ENCODE peak calls at places on chromosomes 3 and 15, in seven cellular contexts. One of them, this sample, is unnamed.

GRCh38 chr15:31487811-31488436 is 161.3 kb downstream of the KLF13 start:
- DNase-seq in psoas muscle: no peak
- DNase-seq in cardiac muscle cell: peak; percentile 15
- DNase-seq in tibial artery: no peak
- DNase-seq in adrenal gland: peak; percentile 50
- DNase-seq in HepG2: no peak
- DNase-seq in CD8-positive, alpha-beta T cell: no peak
- DNase-seq in this sample: no peak

GRCh38 chr3:125055913-125056705 is at the start of gene HEG1:
- DNase-seq in psoas muscle: peak; percentile 94
- DNase-seq in cardiac muscle cell: peak; percentile 94
- DNase-seq in tibial artery: peak; percentile 94
- DNase-seq in adrenal gland: peak; percentile 91
- DNase-seq in HepG2: peak; percentile 55
- DNase-seq in CD8-positive, alpha-beta T cell: peak; percentile 65
- DNase-seq in this sample: peak; percentile 86

GRCh38 chr15:58487724-58488120 is 55.9 kb downstream of the LIPC start:
- DNase-seq in psoas muscle: no peak
- DNase-seq in cardiac muscle cell: no peak
- DNase-seq in tibial artery: no peak
- DNase-seq in adrenal gland: no peak
- DNase-seq in HepG2: no peak
- DNase-seq in CD8-positive, alpha-beta T cell: no peak
- DNase-seq in this sample: no peak

GRCh38 chr3:63462732-63463131 is 184.6 kb downstream of the SYNPR start:
- DNase-seq in psoas muscle: no peak
- DNase-seq in cardiac muscle cell: no peak
- DNase-seq in tibial artery: no peak
- DNase-seq in adrenal gland: no peak
- DNase-seq in HepG2: no peak
- DNase-seq in CD8-positive, alpha-beta T cell: no peak
- DNase-seq in this sample: no peak

GRCh38 chr3:56955551-56956131 is 104.8 kb upstream of the SPATA12 start:
- DNase-seq in psoas muscle: no peak
- DNase-seq in cardiac muscle cell: no peak
- DNase-seq in tibial artery: no peak
- DNase-seq in adrenal gland: peak; percentile 66
- DNase-seq in HepG2: no peak
- DNase-seq in CD8-positive, alpha-beta T cell: no peak
- DNase-seq in this sample: no peak

GRCh38 chr3:125143982-125144652 is 68.4 kb downstream of the SLC12A8 start:
- DNase-seq in psoas muscle: no peak
- DNase-seq in cardiac muscle cell: peak; percentile 87
- DNase-seq in tibial artery: no peak
- DNase-seq in adrenal gland: no peak
- DNase-seq in HepG2: no peak
- DNase-seq in CD8-positive, alpha-beta T cell: no peak
- DNase-seq in this sample: no peak

GRCh38 chr3:143307613-143308183 is 188.1 kb downstream of the CHST2 start:
- DNase-seq in psoas muscle: no peak
- DNase-seq in cardiac muscle cell: peak; percentile 77
- DNase-seq in tibial artery: no peak
- DNase-seq in adrenal gland: peak; percentile 60
- DNase-seq in HepG2: no peak
- DNase-seq in CD8-positive, alpha-beta T cell: no peak
- DNase-seq in this sample: no peak

GRCh38 chr15:89656116-89656815 is 999 bp upstream of the KIF7 start:
- DNase-seq in psoas muscle: no peak
- DNase-seq in cardiac muscle cell: no peak
- DNase-seq in tibial artery: peak; percentile 3
- DNase-seq in adrenal gland: no peak
- DNase-seq in HepG2: no peak
- DNase-seq in CD8-positive, alpha-beta T cell: no peak
- DNase-seq in this sample: no peak

GRCh38 chr15:24146251-24146650 is 459.1 kb upstream of the NDN start:
- DNase-seq in psoas muscle: no peak
- DNase-seq in cardiac muscle cell: no peak
- DNase-seq in tibial artery: no peak
- DNase-seq in adrenal gland: no peak
- DNase-seq in HepG2: no peak
- DNase-seq in CD8-positive, alpha-beta T cell: no peak
- DNase-seq in this sample: no peak

GRCh38 chr3:113746955-113747718 is at the start of gene ATP6V1A:
- DNase-seq in psoas muscle: peak; percentile 82
- DNase-seq in cardiac muscle cell: no peak
- DNase-seq in tibial artery: peak; percentile 63
- DNase-seq in adrenal gland: peak; percentile 85
- DNase-seq in HepG2: peak; percentile 11
- DNase-seq in CD8-positive, alpha-beta T cell: peak; percentile 59
- DNase-seq in this sample: peak; percentile 70

DNA sequence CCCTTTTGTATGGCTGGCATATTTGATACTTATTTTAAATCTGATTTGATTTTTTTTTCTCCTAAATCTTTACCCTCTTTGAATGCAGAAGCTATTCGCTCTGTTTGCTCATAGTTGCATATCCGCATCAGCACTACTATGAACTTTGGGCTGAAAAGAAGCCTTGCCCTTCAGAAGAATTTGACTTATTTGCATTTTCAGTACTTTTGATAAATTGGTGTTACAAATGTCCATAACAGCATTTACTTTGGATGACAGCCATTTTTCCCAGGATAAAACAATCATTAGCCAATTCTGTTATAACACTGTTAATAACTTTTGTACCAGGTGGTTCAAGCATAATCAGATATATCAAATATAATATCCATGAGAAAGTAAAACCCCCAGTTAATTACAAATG is 129.5 kb downstream of the PLCL2 start:
- DNase-seq in psoas muscle: no peak
- DNase-seq in cardiac muscle cell: no peak
- DNase-seq in tibial artery: no peak
- DNase-seq in adrenal gland: no peak
- DNase-seq in HepG2: peak; percentile 4
- DNase-seq in CD8-positive, alpha-beta T cell: no peak
- DNase-seq in this sample: no peak
- H3K4me1 ChIP-seq in psoas muscle: peaks cover 27% of the 10 kb centered on the region
- H3K4me1 ChIP-seq in cardiac muscle cell: no peaks in the 10 kb centered on the region
- H3K4me1 ChIP-seq in tibial artery: no peaks in the 10 kb centered on the region
- H3K4me1 ChIP-seq in adrenal gland: no peaks in the 10 kb centered on the region
- H3K4me1 ChIP-seq in HepG2: peaks cover 12% of the 10 kb centered on the region
- H3K4me1 ChIP-seq in CD8-positive, alpha-beta T cell: no peaks in the 10 kb centered on the region
- H3K4me1 ChIP-seq in this sample: no peaks in the 10 kb centered on the region

GRCh38 chr15:22891426-22892210 is 53.2 kb downstream of the NIPA2 start:
- DNase-seq in psoas muscle: no peak
- DNase-seq in cardiac muscle cell: no peak
- DNase-seq in tibial artery: no peak
- DNase-seq in adrenal gland: no peak
- DNase-seq in HepG2: no peak
- DNase-seq in CD8-positive, alpha-beta T cell: no peak
- DNase-seq in this sample: no peak

GRCh38 chr15:22890296-22890695 is 51.8 kb downstream of the NIPA2 start:
- DNase-seq in psoas muscle: no peak
- DNase-seq in cardiac muscle cell: no peak
- DNase-seq in tibial artery: no peak
- DNase-seq in adrenal gland: no peak
- DNase-seq in HepG2: no peak
- DNase-seq in CD8-positive, alpha-beta T cell: no peak
- DNase-seq in this sample: no peak

GRCh38 chr15:22888120-22888859 is 49.8 kb downstream of the NIPA2 start:
- DNase-seq in psoas muscle: no peak
- DNase-seq in cardiac muscle cell: peak; percentile 94
- DNase-seq in tibial artery: no peak
- DNase-seq in adrenal gland: peak; percentile 76
- DNase-seq in HepG2: no peak
- DNase-seq in CD8-positive, alpha-beta T cell: no peak
- DNase-seq in this sample: no peak

GRCh38 chr15:22887157-22887951 is 48.9 kb downstream of the NIPA2 start:
- DNase-seq in psoas muscle: peak; percentile 88
- DNase-seq in cardiac muscle cell: peak; percentile 42
- DNase-seq in tibial artery: no peak
- DNase-seq in adrenal gland: peak; percentile 62
- DNase-seq in HepG2: no peak
- DNase-seq in CD8-positive, alpha-beta T cell: no peak
- DNase-seq in this sample: no peak

GRCh38 chr15:22889146-22889818 is 50.8 kb downstream of the NIPA2 start:
- DNase-seq in psoas muscle: no peak
- DNase-seq in cardiac muscle cell: no peak
- DNase-seq in tibial artery: no peak
- DNase-seq in adrenal gland: no peak
- DNase-seq in HepG2: no peak
- DNase-seq in CD8-positive, alpha-beta T cell: no peak
- DNase-seq in this sample: no peak
- H3K27ac ChIP-seq in psoas muscle: no peak overlapping the region
- H3K27ac ChIP-seq in cardiac muscle cell: no peak overlapping the region
- H3K27ac ChIP-seq in tibial artery: no peak overlapping the region
- H3K27ac ChIP-seq in adrenal gland: no peak overlapping the region
- H3K27ac ChIP-seq in HepG2: no peak overlapping the region
- H3K27ac ChIP-seq in CD8-positive, alpha-beta T cell: no peak overlapping the region
- H3K27ac ChIP-seq in this sample: no peak overlapping the region

DNA sequence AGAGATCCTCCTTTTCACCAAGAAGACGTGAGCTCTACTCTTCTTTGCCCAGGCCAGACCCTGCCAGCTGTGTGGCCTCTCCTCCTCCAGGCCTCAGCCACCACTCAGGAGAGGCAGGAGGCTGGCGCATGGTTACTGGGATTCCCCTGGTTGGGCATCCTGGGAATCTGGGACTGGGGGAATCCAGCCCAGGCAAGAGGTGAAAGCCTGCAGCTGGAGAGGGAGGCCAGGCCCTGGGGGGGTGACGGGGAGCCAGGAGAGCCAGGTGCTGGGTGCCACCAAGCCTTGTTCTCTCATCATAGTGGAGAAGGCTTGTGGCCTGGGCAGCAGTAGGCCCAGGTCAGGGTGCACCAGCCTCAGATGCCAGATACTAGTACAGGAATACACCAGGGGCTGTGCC is 6.2 kb downstream of the CCDC9B start:
- DNase-seq in psoas muscle: no peak
- DNase-seq in cardiac muscle cell: no peak
- DNase-seq in tibial artery: no peak
- DNase-seq in adrenal gland: no peak
- DNase-seq in HepG2: no peak
- DNase-seq in CD8-positive, alpha-beta T cell: no peak
- DNase-seq in this sample: no peak
- H3K4me1 ChIP-seq in psoas muscle: peaks cover 81% of the 10 kb centered on the region
- H3K4me1 ChIP-seq in cardiac muscle cell: peaks cover 56% of the 10 kb centered on the region
- H3K4me1 ChIP-seq in tibial artery: peaks cover 6% of the 10 kb centered on the region
- H3K4me1 ChIP-seq in adrenal gland: peaks cover 15% of the 10 kb centered on the region
- H3K4me1 ChIP-seq in HepG2: peaks cover 27% of the 10 kb centered on the region
- H3K4me1 ChIP-seq in CD8-positive, alpha-beta T cell: peaks cover 17% of the 10 kb centered on the region
- H3K4me1 ChIP-seq in this sample: peaks cover 23% of the 10 kb centered on the region

GRCh38 chr3:10528046-10528445 is 22.7 kb upstream of the ATP2B2 start:
- DNase-seq in psoas muscle: no peak
- DNase-seq in cardiac muscle cell: no peak
- DNase-seq in tibial artery: no peak
- DNase-seq in adrenal gland: peak; percentile 7
- DNase-seq in HepG2: no peak
- DNase-seq in CD8-positive, alpha-beta T cell: no peak
- DNase-seq in this sample: no peak
- H3K27ac ChIP-seq in psoas muscle: no peak overlapping the region
- H3K27ac ChIP-seq in cardiac muscle cell: no peak overlapping the region
- H3K27ac ChIP-seq in tibial artery: no peak overlapping the region
- H3K27ac ChIP-seq in adrenal gland: no peak overlapping the region
- H3K27ac ChIP-seq in HepG2: no peak overlapping the region
- H3K27ac ChIP-seq in CD8-positive, alpha-beta T cell: no peak overlapping the region
- H3K27ac ChIP-seq in this sample: no peak overlapping the region

GRCh38 chr15:45637552-45638033 is 2.8 kb downstream of the SQOR start:
- DNase-seq in psoas muscle: peak; percentile 77
- DNase-seq in cardiac muscle cell: peak; percentile 96
- DNase-seq in tibial artery: peak; percentile 59
- DNase-seq in adrenal gland: peak; percentile 81
- DNase-seq in HepG2: peak; percentile 80
- DNase-seq in CD8-positive, alpha-beta T cell: peak; percentile 37
- DNase-seq in this sample: peak; percentile 70
- H3K4me1 ChIP-seq in psoas muscle: peaks cover 61% of the 10 kb centered on the region
- H3K4me1 ChIP-seq in cardiac muscle cell: no peaks in the 10 kb centered on the region
- H3K4me1 ChIP-seq in tibial artery: peaks cover 5% of the 10 kb centered on the region
- H3K4me1 ChIP-seq in adrenal gland: peaks cover 31% of the 10 kb centered on the region
- H3K4me1 ChIP-seq in HepG2: peaks cover 57% of the 10 kb centered on the region
- H3K4me1 ChIP-seq in CD8-positive, alpha-beta T cell: peaks cover 34% of the 10 kb centered on the region
- H3K4me1 ChIP-seq in this sample: peaks cover 30% of the 10 kb centered on the region

DNA sequence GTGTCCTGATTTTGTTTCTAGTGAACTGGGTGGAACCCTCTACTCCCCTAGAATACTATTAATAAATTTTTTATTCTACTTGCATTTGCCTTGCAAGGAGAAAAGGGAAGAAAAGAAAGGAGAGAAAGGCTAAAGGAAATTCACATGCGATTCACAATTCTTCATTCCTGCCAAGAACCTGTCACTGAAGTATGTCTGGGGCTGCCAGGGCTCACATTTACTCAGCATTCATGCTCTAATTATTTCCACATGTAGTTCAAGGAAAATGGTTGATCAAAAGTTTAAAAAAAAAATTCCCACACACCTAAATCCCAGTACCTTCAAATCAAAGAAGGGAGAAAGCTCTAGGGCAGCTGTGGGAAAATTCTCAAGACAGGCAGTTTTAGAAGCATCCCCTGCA is 24.9 kb downstream of the FSTL1 start:
- DNase-seq in psoas muscle: no peak
- DNase-seq in cardiac muscle cell: peak; percentile 96
- DNase-seq in tibial artery: no peak
- DNase-seq in adrenal gland: peak; percentile 87
- DNase-seq in HepG2: no peak
- DNase-seq in CD8-positive, alpha-beta T cell: no peak
- DNase-seq in this sample: no peak
- H3K27ac ChIP-seq in psoas muscle: no peak overlapping the region
- H3K27ac ChIP-seq in cardiac muscle cell: peak overlapping the region; percentile 50
- H3K27ac ChIP-seq in tibial artery: peak overlapping the region; percentile 95
- H3K27ac ChIP-seq in adrenal gland: peak overlapping the region; percentile 77
- H3K27ac ChIP-seq in HepG2: no peak overlapping the region
- H3K27ac ChIP-seq in CD8-positive, alpha-beta T cell: no peak overlapping the region
- H3K27ac ChIP-seq in this sample: no peak overlapping the region

GRCh38 chr3:50630916-50631315 is 14.0 kb downstream of the MAPKAPK3 start:
- DNase-seq in psoas muscle: no peak
- DNase-seq in cardiac muscle cell: no peak
- DNase-seq in tibial artery: no peak
- DNase-seq in adrenal gland: no peak
- DNase-seq in HepG2: no peak
- DNase-seq in CD8-positive, alpha-beta T cell: no peak
- DNase-seq in this sample: no peak
- H3K4me1 ChIP-seq in psoas muscle: peaks cover 62% of the 10 kb centered on the region
- H3K4me1 ChIP-seq in cardiac muscle cell: peaks cover 5% of the 10 kb centered on the region
- H3K4me1 ChIP-seq in tibial artery: no peaks in the 10 kb centered on the region
- H3K4me1 ChIP-seq in adrenal gland: no peaks in the 10 kb centered on the region
- H3K4me1 ChIP-seq in HepG2: no peaks in the 10 kb centered on the region
- H3K4me1 ChIP-seq in CD8-positive, alpha-beta T cell: peaks cover 64% of the 10 kb centered on the region
- H3K4me1 ChIP-seq in this sample: peaks cover 80% of the 10 kb centered on the region

This sample was measured in CD8-positive, alpha-beta memory T cell.